ENCODE peak calls at places on chromosomes 11 and 22, in four cellular contexts. Q is PC-9, X is body of pancreas, T is Peyer's patch. L is an unnamed sample.

GRCh38 chr11:20353829-20354434 is 9.6 kb upstream of the HTATIP2 start:
- DNase-seq in T (no peak), X (peak; percentile 28), Q (no peak), L (no peak)

GRCh38 chr22:41888638-41889200 is 26.2 kb downstream of the SHISA8 start:
- DNase-seq in X (no peak), Q (no peak), T (no peak), L (no peak)

GRCh38 chr22:23862103-23862502 is 4.4 kb downstream of the SLC2A11 start:
- DNase-seq in Q (no peak), T (no peak), X (peak; percentile 38), L (no peak)

GRCh38 chr11:27507561-27508322 is 1.2 kb upstream of the LIN7C start:
- DNase-seq in Q (no peak), X (no peak), T (no peak), L (no peak)

GRCh38 chr11:12141283-12141682 is 30.9 kb downstream of the MICAL2 start:
- DNase-seq in T (no peak), X (no peak), Q (no peak), L (no peak)

GRCh38 chr11:119194811-119195210 is 9.5 kb downstream of the NHERF4 start:
- DNase-seq in T (no peak), Q (no peak), X (no peak), L (no peak)

GRCh38 chr11:132772712-132773545 is 759.4 kb downstream of the OPCML start:
- DNase-seq in X (no peak), Q (no peak), T (no peak), L (no peak)

GRCh38 chr11:59173080-59173963 is 1.4 kb downstream of the DTX4 start:
- DNase-seq in X (peak; percentile 37), T (no peak), Q (peak; percentile 45), L (no peak)

GRCh38 chr11:87391501-87391900 is 353.8 kb downstream of the TMEM135 start:
- DNase-seq in X (no peak), Q (peak; percentile 28), T (no peak), L (no peak)
- H3K4me3 ChIP-seq in X (no peak overlapping the region), Q (no peak overlapping the region), T (no peak overlapping the region), L (no peak overlapping the region)

GRCh38 chr22:50525991-50526848 is 822 bp upstream of the SCO2 start:
- DNase-seq in T (peak; percentile 84), Q (peak; percentile 62), X (peak; percentile 83), L (no peak)

GRCh38 chr22:50528682-50529415 is 963 bp downstream of the TYMP start:
- DNase-seq in X (no peak), T (no peak), Q (no peak), L (no peak)

GRCh38 chr22:50527921-50528681 is 1.7 kb downstream of the TYMP start:
- DNase-seq in T (no peak), Q (no peak), X (no peak), L (no peak)

GRCh38 chr22:50525104-50525958 is at the start of gene SCO2:
- DNase-seq in X (peak; percentile 98), T (peak; percentile 96), Q (peak; percentile 94), L (peak; percentile 79)

DNA sequence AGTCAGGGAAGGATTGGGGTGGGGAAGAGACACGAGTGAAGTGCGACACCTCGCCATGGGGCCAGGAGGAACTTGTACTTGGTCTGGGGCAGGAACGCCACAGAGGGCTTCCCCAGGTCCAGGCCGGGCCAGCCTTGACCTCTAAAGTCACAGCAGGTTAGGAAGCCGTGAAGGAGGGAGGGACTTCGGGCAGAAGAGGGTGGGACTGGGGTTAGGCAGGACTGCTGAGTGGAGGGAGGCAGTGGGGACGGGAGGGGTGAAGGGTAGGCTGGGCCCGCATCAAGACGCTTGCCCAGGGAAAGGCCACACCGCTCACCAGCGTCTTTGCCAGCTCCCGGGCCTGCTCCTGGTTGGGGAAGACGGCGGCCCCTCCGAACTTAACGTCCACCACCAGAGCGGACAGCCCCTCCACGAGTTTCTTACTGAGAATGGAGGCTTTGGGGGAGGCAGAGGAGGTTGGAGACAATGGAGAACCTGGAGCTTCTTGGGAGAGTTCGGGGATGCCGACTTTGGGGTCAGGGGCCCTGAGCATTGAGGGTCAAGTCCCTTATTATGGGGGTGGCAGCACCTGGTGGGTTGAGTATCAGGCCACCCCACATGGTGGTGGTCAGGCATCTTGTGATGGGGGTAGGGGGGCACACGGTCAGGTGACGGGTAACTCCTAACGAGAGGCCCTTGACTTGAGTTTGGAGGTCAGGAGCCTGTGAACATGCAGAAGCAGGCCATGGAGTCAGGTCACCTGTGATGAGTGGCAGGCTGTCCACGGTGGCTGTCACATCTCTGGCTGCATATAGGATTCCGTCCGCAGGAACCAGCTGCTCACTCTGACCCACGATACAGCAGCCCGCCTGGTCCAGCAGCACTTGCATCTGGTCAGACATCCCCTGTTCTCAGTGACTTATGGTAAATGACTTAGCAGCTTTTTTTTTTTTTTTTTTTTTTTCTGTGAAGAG is 1.7 kb upstream of the SCO2 start:
- DNase-seq in T (peak; percentile 61), Q (peak; percentile 75), X (no peak), L (no peak)
- TF ChIP-seq CTCF in T (no peak), Q (no peak), X (no peak), L (no peak)

GRCh38 chr11:43548921-43549320 is 131.6 kb upstream of the HSD17B12 start:
- DNase-seq in T (no peak), X (no peak), Q (no peak), L (no peak)
- H3K27me3 ChIP-seq in T (no peaks in the 10 kb centered on the region), X (no peaks in the 10 kb centered on the region), Q (peaks cover 56% of the 10 kb centered on the region), L (peaks cover 33% of the 10 kb centered on the region)

DNA sequence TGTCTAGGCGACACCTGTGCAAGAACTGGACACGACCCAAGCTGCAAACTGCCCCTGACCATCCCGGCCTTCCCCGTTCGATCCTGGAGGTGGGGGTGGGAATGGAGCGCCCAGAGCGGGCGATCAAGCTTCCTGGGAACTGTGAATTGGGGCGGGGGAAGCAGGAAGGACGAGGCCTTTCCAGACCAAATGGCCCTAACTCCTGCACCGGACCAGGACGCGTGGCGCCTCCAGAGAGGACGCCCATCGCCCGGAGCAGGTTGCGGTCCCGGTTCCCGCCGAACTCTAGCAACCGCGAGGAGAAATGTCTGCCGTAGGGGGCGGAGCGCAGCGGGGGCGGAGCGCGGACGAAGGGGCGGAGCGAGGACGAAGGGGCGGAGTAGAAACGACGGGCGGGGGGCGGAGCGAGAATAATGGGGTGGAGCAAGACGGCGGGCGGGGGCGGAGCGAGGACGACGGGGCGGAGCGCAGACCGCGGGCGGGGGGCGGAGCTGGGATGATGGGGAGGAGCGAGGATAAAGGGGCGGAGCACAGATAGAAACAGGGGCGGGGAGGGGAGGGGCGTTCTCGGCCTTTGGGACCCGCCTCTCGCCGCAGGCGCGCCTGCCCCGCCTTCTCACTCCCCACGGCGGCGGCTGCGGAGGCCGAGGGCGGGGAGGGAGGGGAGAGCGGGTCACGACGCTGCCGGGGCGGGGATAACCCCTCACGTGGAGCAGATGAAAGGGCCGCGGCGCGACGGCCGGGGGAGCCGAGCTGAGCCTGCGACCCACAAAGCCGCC is at the start of gene ZNRF3:
- DNase-seq in Q (peak; percentile 62), X (peak; percentile 94), T (peak; percentile 88), L (no peak)
- H3K4me3 ChIP-seq in Q (peak within 1 kb of the TSS; percentile 88), X (peak within 1 kb of the TSS; percentile 34), T (peak within 1 kb of the TSS; percentile 45), L (peak within 1 kb of the TSS; percentile 88)

GRCh38 chr11:10514210-10514609 is 26.8 kb downstream of the RNF141 start:
- DNase-seq in X (no peak), Q (no peak), T (no peak), L (no peak)
- TF ChIP-seq CTCF in X (no peak), Q (peak; percentile 60), T (peak; percentile 38), L (no peak)

GRCh38 chr11:1863352-1864215 is 10.7 kb downstream of the LSP1 start:
- DNase-seq in T (no peak), Q (peak; percentile 68), X (peak; percentile 91), L (peak; percentile 54)
- H3K27me3 ChIP-seq in T (no peaks in the 10 kb centered on the region), Q (no peaks in the 10 kb centered on the region), X (no peaks in the 10 kb centered on the region), L (peaks cover 18% of the 10 kb centered on the region)

GRCh38 chr11:66976048-66976467 is 954 bp downstream of the C11orf86 start:
- DNase-seq in T (no peak), X (no peak), Q (no peak), L (no peak)

GRCh38 chr11:66976925-66977324 is 1.8 kb downstream of the C11orf86 start:
- DNase-seq in T (no peak), Q (no peak), X (no peak), L (no peak)

GRCh38 chr11:66975403-66976047 is 421 bp downstream of the C11orf86 start:
- DNase-seq in Q (no peak), X (no peak), T (no peak), L (no peak)

GRCh38 chr11:66973956-66974585 is 1.0 kb upstream of the C11orf86 start:
- DNase-seq in X (no peak), Q (peak; percentile 59), T (no peak), L (no peak)

GRCh38 chr11:66974724-66975402 is at the start of gene C11orf86:
- DNase-seq in Q (peak; percentile 65), T (no peak), X (no peak), L (no peak)
- H3K4me3 ChIP-seq in Q (no peak within 1 kb of the TSS), T (peak within 1 kb of the TSS; percentile 21), X (no peak within 1 kb of the TSS), L (no peak within 1 kb of the TSS)

GRCh38 chr11:96309001-96309642 is 33.9 kb downstream of the MAML2 start:
- DNase-seq in X (no peak), T (no peak), Q (peak; percentile 70), L (peak; percentile 43)
- TF ChIP-seq CTCF in X (no peak), T (no peak), Q (no peak), L (no peak)

GRCh38 chr11:36340909-36341308 is 44.8 kb downstream of the PRR5L start:
- DNase-seq in X (no peak), Q (no peak), T (no peak), L (no peak)
- H3K27me3 ChIP-seq in X (no peaks in the 10 kb centered on the region), Q (no peaks in the 10 kb centered on the region), T (no peaks in the 10 kb centered on the region), L (no peaks in the 10 kb centered on the region)

L was measured in kidney epithelial cell.